ENCODE peak calls at places on chromosomes 4 and X, in five cellular contexts. F is astrocyte of the cerebellum, N is Panc1, D is progenitor cell of endocrine pancreas, H is sigmoid colon. B is an unnamed sample.
A peak's percentile ranks its signal among the peaks of the same experiment; 100 is the strongest.

GRCh38 chrX:22095306-22095705 is 63.2 kb downstream of the PHEX start:
- DNase-seq in F (no peak), N (no peak), D (no peak), H (peak; percentile 84), B (no peak)

GRCh38 chrX:37302569-37302968 is 46.6 kb upstream of the PRRG1 start:
- DNase-seq in F (no peak), N (no peak), D (no peak), H (no peak), B (no peak)

GRCh38 chr4:173182403-173182802 is 13.8 kb downstream of the GALNT7 start:
- DNase-seq in F (peak; percentile 68), N (no peak), D (no peak), H (no peak), B (no peak)

GRCh38 chr4:150140774-150141400 is 62.6 kb downstream of the DCLK2 start:
- DNase-seq in F (peak; percentile 61), N (no peak), D (no peak), H (no peak), B (no peak)

GRCh38 chrX:9349572-9350259 is 115.1 kb upstream of the TBL1X start:
- DNase-seq in F (no peak), N (no peak), D (no peak), H (no peak), B (no peak)

GRCh38 chr4:164648151-164648848 is 105.6 kb upstream of the SMIM31 start:
- DNase-seq in F (peak; percentile 52), N (peak; percentile 7), D (no peak), H (no peak), B (no peak)

GRCh38 chr4:1377606-1378261 is 28.5 kb downstream of the NKX1-1 start:
- DNase-seq in F (no peak), N (no peak), D (no peak), H (peak; percentile 61), B (no peak)

GRCh38 chr4:147056951-147057630 is 111.4 kb upstream of the TTC29 start:
- DNase-seq in F (no peak), N (no peak), D (no peak), H (no peak), B (no peak)

GRCh38 chr4:10183462-10183861 is 66.9 kb upstream of the WDR1 start:
- DNase-seq in F (no peak), N (no peak), D (no peak), H (no peak), B (no peak)

GRCh38 chrX:38811515-38812239 is 10.4 kb downstream of the MID1IP1 start:
- DNase-seq in F (no peak), N (no peak), D (no peak), H (no peak), B (no peak)

GRCh38 chrX:129493643-129494042 is 29.6 kb downstream of the SMARCA1 start:
- DNase-seq in F (no peak), N (no peak), D (no peak), H (no peak), B (no peak)

GRCh38 chr4:16155503-16156169 is 70.6 kb downstream of the TAPT1 start:
- DNase-seq in F (no peak), N (no peak), D (no peak), H (no peak), B (no peak)

GRCh38 chr4:151850751-151851150 is 89.9 kb upstream of the GATB start:
- DNase-seq in F (no peak), N (no peak), D (no peak), H (no peak), B (no peak)

GRCh38 chr4:89439533-89439932 is 131.9 kb upstream of the GPRIN3 start:
- DNase-seq in F (no peak), N (no peak), D (no peak), H (no peak), B (no peak)

GRCh38 chr4:89434364-89434988 is 126.9 kb upstream of the GPRIN3 start:
- DNase-seq in F (peak; percentile 15), N (no peak), D (no peak), H (no peak), B (no peak)

DNA sequence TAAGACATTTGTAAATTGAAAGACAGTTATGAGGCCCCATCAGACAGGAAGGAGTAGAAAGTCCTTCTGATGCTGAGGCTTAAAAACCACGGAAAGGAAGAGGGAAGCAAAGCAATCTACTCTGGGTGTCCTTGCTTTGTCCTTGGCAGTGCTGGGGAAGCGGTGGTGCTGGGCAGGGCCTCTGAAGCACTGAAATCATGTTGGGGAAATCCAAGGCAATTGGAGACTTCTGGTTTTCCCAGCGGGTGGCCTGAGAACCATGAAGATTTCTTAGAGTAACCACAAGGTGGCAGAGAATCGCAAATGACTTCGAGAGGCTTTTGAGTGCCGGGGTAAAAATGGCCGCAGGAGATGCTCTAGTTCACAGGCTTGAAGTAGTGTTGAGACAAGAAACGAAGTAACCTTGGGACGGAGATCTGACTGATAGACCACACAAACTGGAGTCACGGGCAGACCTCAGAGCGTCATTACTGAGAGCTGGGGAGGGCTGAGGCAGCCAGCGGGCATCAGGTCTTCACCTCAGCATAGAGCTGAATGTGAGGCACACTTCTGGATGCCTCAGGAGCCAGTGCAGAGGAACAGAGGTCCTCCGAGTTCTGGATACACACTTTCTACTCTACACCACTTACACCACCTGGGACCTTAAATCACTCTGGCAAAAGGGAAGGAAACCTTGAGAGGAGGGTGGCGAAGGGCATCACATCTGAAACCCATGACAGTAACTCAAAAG is 130.7 kb upstream of the GPRIN3 start:
- DNase-seq in F (no peak), N (no peak), D (peak; percentile 13), H (no peak), B (no peak)
- TF ChIP-seq CTCF in F (no peak), N (peak; percentile 57), D (peak; percentile 55), H (no peak), B (peak; percentile 26)

DNA sequence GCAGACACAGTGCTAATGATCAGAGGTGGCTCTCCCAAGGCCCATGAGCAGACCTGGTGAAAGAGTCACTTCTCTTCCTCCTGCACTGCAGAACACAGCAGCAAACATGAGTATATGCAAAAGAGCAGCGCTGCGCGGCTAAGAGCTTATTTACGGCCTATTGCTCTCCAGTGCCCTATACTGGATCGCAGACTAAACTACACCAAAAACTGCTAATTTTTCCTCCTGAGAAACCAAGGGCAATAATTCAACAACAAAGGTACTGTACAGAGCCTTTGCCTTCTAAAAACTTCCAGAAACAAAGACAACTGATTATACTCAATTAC is 702.5 kb downstream of the ARAP2 start:
- DNase-seq in F (no peak), N (no peak), D (no peak), H (no peak), B (no peak)
- TF ChIP-seq CTCF in F (no peak), N (no peak), D (no peak), H (no peak), B (no peak)

GRCh38 chr4:42995343-42995944 is 102.9 kb downstream of the GRXCR1 start:
- DNase-seq in F (peak; percentile 5), N (peak; percentile 8), D (no peak), H (no peak), B (no peak)
- TF ChIP-seq CTCF in F (peak; percentile 70), N (peak; percentile 66), D (peak; percentile 85), H (no peak), B (peak; percentile 58)

GRCh38 chr4:17352357-17352756 is 159.5 kb downstream of the QDPR start:
- DNase-seq in F (no peak), N (no peak), D (no peak), H (no peak), B (no peak)

DNA sequence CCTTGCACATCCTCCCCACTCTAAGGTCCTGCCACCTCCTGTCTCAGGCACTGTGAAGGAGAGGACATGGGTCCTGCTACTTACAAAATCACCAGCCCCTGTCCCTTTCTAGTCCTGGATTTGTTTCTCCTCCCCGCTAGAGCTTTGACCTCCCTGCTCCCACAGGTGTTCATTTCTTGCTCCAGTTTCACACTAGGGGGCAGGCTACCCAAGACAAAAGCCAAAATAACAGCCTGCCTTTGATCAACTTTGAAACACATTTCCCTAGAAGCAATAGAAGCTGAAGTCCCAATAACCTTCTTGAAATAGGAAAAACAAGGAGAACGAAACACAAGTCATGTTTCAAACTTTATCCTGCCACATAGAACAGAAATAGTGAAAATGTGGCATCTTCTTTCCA is 164.4 kb downstream of the QDPR start:
- DNase-seq in F (peak; percentile 11), N (no peak), D (peak; percentile 13), H (no peak), B (no peak)
- TF ChIP-seq CTCF in F (peak; percentile 60), N (peak; percentile 48), D (peak; percentile 68), H (no peak), B (peak; percentile 34)

DNA sequence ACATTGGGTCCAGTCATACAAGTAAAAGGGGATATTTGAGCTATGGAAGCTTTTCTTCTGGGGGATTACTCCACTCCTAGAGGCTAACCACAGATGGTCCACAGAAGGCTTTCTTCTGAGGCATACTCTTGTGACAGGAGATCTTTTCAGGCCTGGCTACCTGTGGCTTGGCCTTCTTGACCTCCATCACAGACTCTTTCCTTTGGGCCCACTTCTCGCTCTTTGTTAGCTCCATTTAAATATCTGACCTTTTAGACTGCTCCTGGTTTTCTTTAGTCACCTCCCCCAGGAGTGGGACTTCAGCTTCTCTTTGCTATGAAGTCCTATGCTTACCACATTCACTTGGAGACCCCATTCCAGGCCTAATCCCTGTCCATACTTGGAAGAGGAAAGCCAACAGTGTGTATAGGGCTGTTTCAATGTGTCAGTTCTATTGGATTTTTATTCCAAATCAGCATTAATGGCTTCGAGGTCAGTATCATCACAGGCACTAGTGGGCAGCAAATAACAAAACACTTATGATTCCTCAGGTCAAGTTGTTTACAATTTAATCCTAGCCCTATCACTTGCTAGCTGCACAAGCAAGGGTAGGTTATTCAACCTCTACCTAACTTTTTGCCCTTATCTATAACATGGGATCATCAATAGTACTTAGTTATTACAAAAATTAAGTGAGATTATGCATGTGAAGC is 26.3 kb downstream of the GPC3 start:
- DNase-seq in F (no peak), N (no peak), D (no peak), H (no peak), B (no peak)
- TF ChIP-seq CTCF in F (no peak), N (no peak), D (no peak), H (no peak), B (peak; percentile 36)

DNA sequence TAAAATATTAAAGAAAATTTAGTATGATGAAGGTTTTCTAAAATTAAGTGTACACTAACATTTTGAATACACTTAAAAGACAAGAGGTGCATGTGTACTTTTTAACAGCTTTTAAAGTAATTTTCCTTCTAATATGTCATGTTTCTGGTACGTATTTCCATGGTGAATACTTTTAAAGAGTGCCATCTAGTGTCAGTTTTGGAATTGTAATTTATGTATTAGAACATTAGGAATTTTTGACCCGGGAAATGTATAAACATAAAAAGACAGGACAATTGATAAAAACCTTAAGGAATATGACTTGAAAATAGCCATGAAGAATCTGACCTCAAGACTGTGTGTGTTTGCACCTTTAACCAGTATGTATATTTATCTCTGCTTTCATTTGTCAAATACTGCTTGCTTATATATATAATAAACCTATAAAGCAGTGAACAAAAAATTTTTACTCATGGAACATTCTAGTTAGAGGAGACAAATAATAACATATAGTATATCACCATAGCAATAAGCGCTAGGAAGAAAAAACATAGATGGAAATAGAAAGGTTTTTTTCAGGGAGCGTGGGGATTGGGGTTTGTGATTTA is 7.2 kb downstream of the GSTCD start:
- DNase-seq in F (peak; percentile 13), N (no peak), D (no peak), H (no peak), B (no peak)
- TF ChIP-seq CTCF in F (peak; percentile 6), N (peak; percentile 22), D (peak; percentile 63), H (peak; percentile 8), B (peak; percentile 65)

B was measured in osteocyte.